ENCODE peak calls at places on chromosomes 5 and 9, in nine cellular contexts. N, Q, E, A, M, W, F, Z and R are unnamed samples. For H3K27me3, the result is how much of the 10 kb centered on the place peaks cover.

GRCh38 chr9:122180633-122181032 is 20.9 kb downstream of the MORN5 start:
- DNase-seq in N (peak), Q (peak), E (peak), A (peak), M (peak), W (peak), F (no peak), Z (peak), R (peak)

GRCh38 chr9:8723195-8723594 is 923.6 kb upstream of the DMAC1 start:
- DNase-seq in N (no peak), Q (no peak), E (no peak), A (no peak), M (no peak), W (no peak), F (no peak), Z (no peak), R (no peak)

GRCh38 chr5:36276864-36277263 is 24.8 kb downstream of the RANBP3L start:
- DNase-seq in N (no peak), Q (no peak), E (no peak), A (no peak), M (no peak), W (no peak), F (no peak), Z (no peak), R (no peak)

GRCh38 chr5:143142596-143143435 is 260.7 kb downstream of the NR3C1 start:
- DNase-seq in N (no peak), Q (no peak), E (no peak), A (peak), M (no peak), W (peak), F (peak), Z (no peak), R (no peak)

GRCh38 chr5:166720026-166720425 is 1571.4 kb upstream of the WWC1 start:
- DNase-seq in N (no peak), Q (no peak), E (no peak), A (no peak), M (no peak), W (peak), F (no peak), Z (no peak), R (no peak)

GRCh38 chr5:164475339-164475977 is 970.0 kb downstream of the MAT2B start:
- DNase-seq in N (no peak), Q (peak), E (no peak), A (peak), M (peak), W (peak), F (no peak), Z (no peak), R (no peak)

GRCh38 chr5:153965102-153965645 is 73.5 kb downstream of the FAM114A2 start:
- DNase-seq in N (peak), Q (peak), E (peak), A (peak), M (peak), W (peak), F (peak), Z (peak), R (peak)

GRCh38 chr5:170623576-170624181 is 119.9 kb downstream of the KCNIP1 start:
- DNase-seq in N (peak), Q (peak), E (peak), A (peak), M (peak), W (peak), F (no peak), Z (no peak), R (peak)

GRCh38 chr9:21334969-21335632 is at the start of gene KLHL9:
- DNase-seq in N (peak), Q (peak), E (peak), A (peak), M (peak), W (peak), F (peak), Z (no peak), R (peak)

GRCh38 chr9:134781895-134782294 is 98.7 kb upstream of the FCN2 start:
- DNase-seq in N (no peak), Q (no peak), E (no peak), A (no peak), M (no peak), W (no peak), F (no peak), Z (no peak), R (peak)
- TF ChIP-seq CTCF in N (no peak), Q (peak), E (peak), A (peak), M (peak), W (peak), F (peak), Z (no peak), R (peak)

DNA sequence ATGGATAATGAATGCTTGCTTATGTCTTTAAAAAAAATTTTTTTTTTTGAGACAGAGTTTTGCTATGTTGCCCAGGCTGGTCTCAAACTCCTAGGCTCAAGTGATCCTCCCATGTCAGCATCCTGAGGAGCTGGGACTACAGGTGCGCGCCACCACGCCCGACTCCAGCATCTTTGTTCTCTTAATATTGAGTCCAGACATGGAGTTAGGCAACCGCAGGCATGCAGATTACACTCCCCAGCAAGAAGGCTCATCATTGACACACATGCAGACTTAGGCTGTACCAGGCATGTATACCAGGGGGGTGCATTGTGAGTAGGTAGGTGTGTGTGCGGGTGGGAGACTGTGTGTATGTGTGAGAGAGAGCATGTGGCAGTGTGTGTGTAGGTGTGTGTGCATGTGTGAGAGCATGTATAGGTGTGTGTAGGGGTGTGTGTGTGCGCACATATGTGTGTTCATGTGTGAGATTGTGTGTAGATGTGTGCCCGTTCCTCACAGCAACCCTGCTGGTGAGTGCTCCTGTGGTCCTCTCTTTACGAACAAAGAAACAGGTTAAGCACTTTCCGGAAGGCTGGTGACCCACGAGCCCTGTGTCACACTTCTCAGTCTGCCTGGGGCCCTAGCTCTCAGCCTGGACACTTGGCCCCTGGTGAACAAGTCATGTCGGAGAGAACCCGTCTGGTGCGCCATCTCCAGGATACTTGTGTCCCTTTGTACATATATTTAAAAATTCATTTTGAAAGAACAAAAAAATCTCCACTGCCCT is 6.2 kb downstream of the OBP2B start:
- DNase-seq in N (no peak), Q (no peak), E (no peak), A (no peak), M (no peak), W (no peak), F (no peak), Z (no peak), R (no peak)
- H3K27me3 ChIP-seq in N (under half), Q (half or more), E (under half), A (under half), M (under half), W (under half), F (under half), Z (under half), R (under half)

GRCh38 chr9:78620303-78620702 is 323.4 kb downstream of the PSAT1 start:
- DNase-seq in N (no peak), Q (no peak), E (no peak), A (peak), M (no peak), W (no peak), F (no peak), Z (no peak), R (no peak)
- TF ChIP-seq CTCF in N (no peak), Q (no peak), E (no peak), A (no peak), M (no peak), W (no peak), F (no peak), Z (no peak), R (no peak)

GRCh38 chr9:131006601-131007000 is 2.4 kb upstream of the LAMC3 start:
- DNase-seq in N (no peak), Q (no peak), E (no peak), A (no peak), M (no peak), W (peak), F (no peak), Z (no peak), R (no peak)

GRCh38 chr9:131008909-131009618 is at the start of gene LAMC3:
- DNase-seq in N (peak), Q (no peak), E (no peak), A (no peak), M (no peak), W (peak), F (no peak), Z (no peak), R (peak)

GRCh38 chr9:131008086-131008485 is 888 bp upstream of the LAMC3 start:
- DNase-seq in N (no peak), Q (no peak), E (no peak), A (no peak), M (no peak), W (no peak), F (no peak), Z (no peak), R (no peak)

GRCh38 chr9:131010482-131011273 is 1.7 kb downstream of the LAMC3 start:
- DNase-seq in N (peak), Q (no peak), E (no peak), A (no peak), M (no peak), W (no peak), F (no peak), Z (no peak), R (no peak)

GRCh38 chr9:131008563-131008908 is 438 bp upstream of the LAMC3 start:
- DNase-seq in N (no peak), Q (no peak), E (no peak), A (no peak), M (no peak), W (no peak), F (no peak), Z (no peak), R (no peak)
- H3K27me3 ChIP-seq in N (under half), Q (half or more), E (half or more), A (half or more), M (under half), W (under half), F (half or more), Z (under half), R (under half)

DNA sequence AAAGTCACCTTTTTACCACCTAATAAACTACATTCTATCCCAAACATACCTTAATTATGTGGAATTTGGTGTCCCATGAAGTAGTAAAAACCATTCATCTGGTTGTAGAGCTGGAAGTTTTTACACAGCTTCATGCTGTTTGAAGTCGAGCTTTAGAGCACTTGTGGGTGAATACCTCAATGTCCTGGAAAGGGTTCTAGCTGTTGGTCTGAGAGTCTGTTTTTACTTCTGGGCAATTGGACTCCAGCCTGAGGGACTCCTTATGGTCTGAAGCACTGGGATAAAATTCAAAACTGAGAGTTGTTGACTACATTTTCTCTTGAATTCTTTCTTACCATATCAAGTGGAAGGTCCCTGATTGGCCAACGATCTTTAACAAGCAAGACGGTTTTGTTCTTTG is 53.6 kb downstream of the LRRC70 start:
- DNase-seq in N (no peak), Q (no peak), E (no peak), A (no peak), M (no peak), W (peak), F (no peak), Z (no peak), R (no peak)
- TF ChIP-seq CTCF in N (no peak), Q (no peak), E (no peak), A (no peak), M (no peak), W (no peak), F (no peak), Z (no peak), R (no peak)

GRCh38 chr9:136348691-136349090 is 14.9 kb downstream of the DNLZ start:
- DNase-seq in N (no peak), Q (no peak), E (no peak), A (no peak), M (no peak), W (no peak), F (no peak), Z (no peak), R (peak)
- H3K27me3 ChIP-seq in N (under half), Q (under half), E (under half), A (under half), M (under half), W (under half), F (under half), Z (under half), R (under half)

GRCh38 chr9:36632892-36633291 is 60.2 kb downstream of the MELK start:
- DNase-seq in N (no peak), Q (peak), E (peak), A (peak), M (peak), W (peak), F (no peak), Z (no peak), R (no peak)
- TF ChIP-seq CTCF in N (peak), Q (peak), E (peak), A (peak), M (peak), W (peak), F (peak), Z (no peak), R (peak)